ENCODE peak calls at places on chromosome 17, in eight cellular contexts. One of them, this sample, is unnamed.
A peak's percentile ranks its signal among the peaks of the same experiment; 100 is the strongest.

GRCh38 chr17:51751072-51751471 is 407.4 kb downstream of the CA10 start:
- DNase-seq in GM12878: no peak
- DNase-seq in right lobe of liver: no peak
- DNase-seq in neural progenitor cell: no peak
- DNase-seq in dorsolateral prefrontal cortex: no peak
- DNase-seq in lower lobe of right lung: no peak
- DNase-seq in osteoblast: no peak
- DNase-seq in prostate gland: no peak
- DNase-seq in this sample: no peak

GRCh38 chr17:2058521-2059124 is 3.7 kb downstream of the HIC1 start:
- DNase-seq in right lobe of liver: peak; percentile 88
- DNase-seq in neural progenitor cell: no peak
- DNase-seq in lower lobe of right lung: peak; percentile 91
- DNase-seq in GM12878: no peak
- DNase-seq in osteoblast: peak; percentile 93
- DNase-seq in prostate gland: no peak
- DNase-seq in dorsolateral prefrontal cortex: no peak
- DNase-seq in this sample: peak; percentile 96

GRCh38 chr17:927611-928461 is 51.7 kb downstream of the NXN start:
- DNase-seq in right lobe of liver: no peak
- DNase-seq in prostate gland: peak; percentile 83
- DNase-seq in dorsolateral prefrontal cortex: no peak
- DNase-seq in GM12878: no peak
- DNase-seq in neural progenitor cell: peak; percentile 75
- DNase-seq in osteoblast: peak; percentile 97
- DNase-seq in lower lobe of right lung: no peak
- DNase-seq in this sample: peak; percentile 87

GRCh38 chr17:55969577-55969976 is 183.7 kb upstream of the ANKFN1 start:
- DNase-seq in prostate gland: no peak
- DNase-seq in dorsolateral prefrontal cortex: no peak
- DNase-seq in right lobe of liver: no peak
- DNase-seq in neural progenitor cell: no peak
- DNase-seq in lower lobe of right lung: no peak
- DNase-seq in GM12878: no peak
- DNase-seq in osteoblast: no peak
- DNase-seq in this sample: no peak

GRCh38 chr17:31598921-31599571 is 207.6 kb downstream of the RAB11FIP4 start:
- DNase-seq in lower lobe of right lung: no peak
- DNase-seq in neural progenitor cell: no peak
- DNase-seq in prostate gland: no peak
- DNase-seq in dorsolateral prefrontal cortex: no peak
- DNase-seq in GM12878: no peak
- DNase-seq in osteoblast: peak; percentile 67
- DNase-seq in right lobe of liver: peak; percentile 49
- DNase-seq in this sample: no peak

GRCh38 chr17:47423406-47424295 is 99.9 kb downstream of the EFCAB13 start:
- DNase-seq in osteoblast: peak; percentile 85
- DNase-seq in prostate gland: peak; percentile 17
- DNase-seq in GM12878: no peak
- DNase-seq in right lobe of liver: peak; percentile 62
- DNase-seq in neural progenitor cell: peak; percentile 50
- DNase-seq in dorsolateral prefrontal cortex: no peak
- DNase-seq in lower lobe of right lung: peak; percentile 49
- DNase-seq in this sample: peak; percentile 87

GRCh38 chr17:50447870-50448573 is 20.7 kb downstream of the CHAD start:
- DNase-seq in right lobe of liver: no peak
- DNase-seq in dorsolateral prefrontal cortex: no peak
- DNase-seq in prostate gland: no peak
- DNase-seq in osteoblast: no peak
- DNase-seq in GM12878: no peak
- DNase-seq in lower lobe of right lung: peak; percentile 69
- DNase-seq in neural progenitor cell: no peak
- DNase-seq in this sample: no peak

GRCh38 chr17:7222093-7222971 is 2.6 kb downstream of the ACADVL start:
- DNase-seq in neural progenitor cell: no peak
- DNase-seq in dorsolateral prefrontal cortex: no peak
- DNase-seq in osteoblast: no peak
- DNase-seq in GM12878: no peak
- DNase-seq in right lobe of liver: no peak
- DNase-seq in lower lobe of right lung: no peak
- DNase-seq in prostate gland: no peak
- DNase-seq in this sample: no peak

GRCh38 chr17:57948555-57949420 is 6.4 kb downstream of the CUEDC1 start:
- DNase-seq in prostate gland: no peak
- DNase-seq in lower lobe of right lung: peak; percentile 46
- DNase-seq in GM12878: no peak
- DNase-seq in right lobe of liver: no peak
- DNase-seq in osteoblast: peak; percentile 97
- DNase-seq in neural progenitor cell: no peak
- DNase-seq in dorsolateral prefrontal cortex: no peak
- DNase-seq in this sample: peak; percentile 72

GRCh38 chr17:81166033-81166472 is at the start of gene AATK:
- DNase-seq in right lobe of liver: no peak
- DNase-seq in neural progenitor cell: no peak
- DNase-seq in osteoblast: no peak
- DNase-seq in GM12878: no peak
- DNase-seq in prostate gland: no peak
- DNase-seq in lower lobe of right lung: no peak
- DNase-seq in dorsolateral prefrontal cortex: no peak
- DNase-seq in this sample: no peak

GRCh38 chr17:285751-286422 is 66.7 kb downstream of the RPH3AL start:
- DNase-seq in right lobe of liver: peak; percentile 40
- DNase-seq in neural progenitor cell: no peak
- DNase-seq in GM12878: no peak
- DNase-seq in osteoblast: peak; percentile 53
- DNase-seq in lower lobe of right lung: peak; percentile 32
- DNase-seq in dorsolateral prefrontal cortex: peak; percentile 35
- DNase-seq in prostate gland: no peak
- DNase-seq in this sample: no peak

GRCh38 chr17:67585077-67585602 is 132.6 kb upstream of the NOL11 start:
- DNase-seq in right lobe of liver: no peak
- DNase-seq in osteoblast: no peak
- DNase-seq in lower lobe of right lung: no peak
- DNase-seq in neural progenitor cell: no peak
- DNase-seq in GM12878: no peak
- DNase-seq in prostate gland: no peak
- DNase-seq in dorsolateral prefrontal cortex: no peak
- DNase-seq in this sample: peak; percentile 27

GRCh38 chr17:36849871-36850348 is 87.4 kb upstream of the LHX1 start:
- DNase-seq in dorsolateral prefrontal cortex: no peak
- DNase-seq in GM12878: peak; percentile 49
- DNase-seq in lower lobe of right lung: no peak
- DNase-seq in neural progenitor cell: peak; percentile 40
- DNase-seq in prostate gland: no peak
- DNase-seq in right lobe of liver: no peak
- DNase-seq in osteoblast: no peak
- DNase-seq in this sample: peak; percentile 91

GRCh38 chr17:59851431-59852375 is 41.0 kb downstream of the TUBD1 start:
- DNase-seq in dorsolateral prefrontal cortex: no peak
- DNase-seq in right lobe of liver: no peak
- DNase-seq in osteoblast: peak; percentile 59
- DNase-seq in lower lobe of right lung: no peak
- DNase-seq in GM12878: no peak
- DNase-seq in prostate gland: peak; percentile 65
- DNase-seq in neural progenitor cell: no peak
- DNase-seq in this sample: no peak

GRCh38 chr17:76087531-76087930 is 8.5 kb downstream of the ZACN start:
- DNase-seq in prostate gland: no peak
- DNase-seq in dorsolateral prefrontal cortex: no peak
- DNase-seq in right lobe of liver: no peak
- DNase-seq in lower lobe of right lung: no peak
- DNase-seq in GM12878: no peak
- DNase-seq in osteoblast: peak; percentile 35
- DNase-seq in neural progenitor cell: no peak
- DNase-seq in this sample: no peak

GRCh38 chr17:888998-889401 is 90.6 kb downstream of the NXN start:
- DNase-seq in prostate gland: no peak
- DNase-seq in GM12878: peak; percentile 24
- DNase-seq in neural progenitor cell: no peak
- DNase-seq in right lobe of liver: no peak
- DNase-seq in dorsolateral prefrontal cortex: no peak
- DNase-seq in lower lobe of right lung: no peak
- DNase-seq in osteoblast: no peak
- DNase-seq in this sample: no peak

GRCh38 chr17:45160505-45161287 is 979 bp upstream of the HEXIM2 start:
- DNase-seq in prostate gland: peak; percentile 59
- DNase-seq in GM12878: no peak
- DNase-seq in neural progenitor cell: peak; percentile 95
- DNase-seq in osteoblast: peak; percentile 88
- DNase-seq in right lobe of liver: peak; percentile 79
- DNase-seq in dorsolateral prefrontal cortex: peak; percentile 76
- DNase-seq in lower lobe of right lung: peak; percentile 81
- DNase-seq in this sample: peak; percentile 98

GRCh38 chr17:28646039-28646754 is 1.2 kb upstream of the BLTP2 start:
- DNase-seq in GM12878: no peak
- DNase-seq in prostate gland: no peak
- DNase-seq in neural progenitor cell: no peak
- DNase-seq in lower lobe of right lung: no peak
- DNase-seq in dorsolateral prefrontal cortex: no peak
- DNase-seq in right lobe of liver: no peak
- DNase-seq in osteoblast: no peak
- DNase-seq in this sample: no peak

GRCh38 chr17:37361543-37361942 is 14.2 kb upstream of the C17orf78 start:
- DNase-seq in prostate gland: peak; percentile 65
- DNase-seq in right lobe of liver: no peak
- DNase-seq in neural progenitor cell: no peak
- DNase-seq in dorsolateral prefrontal cortex: no peak
- DNase-seq in osteoblast: peak; percentile 38
- DNase-seq in GM12878: no peak
- DNase-seq in lower lobe of right lung: no peak
- DNase-seq in this sample: no peak

GRCh38 chr17:40735016-40735415 is 20.1 kb downstream of the KRT25 start:
- DNase-seq in osteoblast: no peak
- DNase-seq in right lobe of liver: no peak
- DNase-seq in neural progenitor cell: no peak
- DNase-seq in prostate gland: no peak
- DNase-seq in dorsolateral prefrontal cortex: no peak
- DNase-seq in GM12878: no peak
- DNase-seq in lower lobe of right lung: no peak
- DNase-seq in this sample: no peak
- TF ChIP-seq CTCF in osteoblast: no peak
- TF ChIP-seq CTCF in right lobe of liver: no peak
- TF ChIP-seq CTCF in neural progenitor cell: no peak
- TF ChIP-seq CTCF in prostate gland: no peak
- TF ChIP-seq CTCF in dorsolateral prefrontal cortex: no peak
- TF ChIP-seq CTCF in GM12878: no peak
- TF ChIP-seq CTCF in lower lobe of right lung: no peak
- TF ChIP-seq CTCF in this sample: no peak

DNA sequence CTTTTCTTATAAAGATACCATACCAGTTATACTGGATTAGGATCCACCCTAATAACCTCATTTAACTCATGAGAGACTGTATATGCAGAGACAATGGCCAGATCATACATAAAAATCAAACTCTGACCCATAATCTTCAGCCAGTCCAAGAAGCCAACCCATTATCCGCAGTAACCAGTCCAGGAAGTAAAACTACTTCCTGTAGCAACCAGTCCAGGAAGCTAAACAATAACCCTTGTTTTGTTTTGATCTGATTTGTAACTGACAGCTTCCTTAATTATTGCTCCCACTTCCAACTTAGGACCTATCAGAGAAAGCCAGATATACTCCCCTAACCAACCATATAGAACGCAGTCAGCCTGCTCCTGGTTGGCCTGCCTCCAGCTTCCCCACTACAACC is 19.2 kb upstream of the SSTR2 start:
- DNase-seq in lower lobe of right lung: no peak
- DNase-seq in right lobe of liver: no peak
- DNase-seq in GM12878: no peak
- DNase-seq in dorsolateral prefrontal cortex: no peak
- DNase-seq in prostate gland: no peak
- DNase-seq in neural progenitor cell: no peak
- DNase-seq in osteoblast: no peak
- DNase-seq in this sample: no peak
- H3K27me3 ChIP-seq in lower lobe of right lung: peaks cover 11% of the 10 kb centered on the region
- H3K27me3 ChIP-seq in right lobe of liver: no peaks in the 10 kb centered on the region
- H3K27me3 ChIP-seq in GM12878: no peaks in the 10 kb centered on the region
- H3K27me3 ChIP-seq in dorsolateral prefrontal cortex: peaks cover under 1% of the 10 kb centered on the region
- H3K27me3 ChIP-seq in prostate gland: no peaks in the 10 kb centered on the region
- H3K27me3 ChIP-seq in neural progenitor cell: no peaks in the 10 kb centered on the region
- H3K27me3 ChIP-seq in osteoblast: peaks cover 5% of the 10 kb centered on the region
- H3K27me3 ChIP-seq in this sample: peaks cover 22% of the 10 kb centered on the region

DNA sequence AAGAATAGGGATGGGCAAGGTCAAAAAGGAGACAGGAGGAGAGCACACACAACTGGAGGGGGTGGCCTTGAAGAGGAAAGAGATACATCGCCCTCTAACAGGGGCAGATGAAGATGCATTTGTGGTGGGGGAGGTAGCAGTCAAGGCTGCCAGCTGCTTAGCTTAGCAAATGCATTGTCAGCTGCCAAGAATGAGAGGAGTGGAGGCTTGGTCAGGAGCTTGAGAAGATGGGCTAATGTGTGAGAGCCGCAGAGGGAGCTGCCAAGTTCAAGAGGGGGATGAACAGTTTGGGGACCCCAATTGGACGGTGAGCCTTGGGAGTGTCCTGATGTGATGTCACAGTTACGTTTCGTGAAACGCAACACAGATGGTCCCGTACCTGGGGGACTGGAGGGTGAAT is 28.9 kb upstream of the GNA13 start:
- DNase-seq in dorsolateral prefrontal cortex: no peak
- DNase-seq in osteoblast: peak; percentile 31
- DNase-seq in neural progenitor cell: no peak
- DNase-seq in GM12878: no peak
- DNase-seq in lower lobe of right lung: no peak
- DNase-seq in right lobe of liver: no peak
- DNase-seq in prostate gland: no peak
- DNase-seq in this sample: peak; percentile 74
- TF ChIP-seq CTCF in dorsolateral prefrontal cortex: no peak
- TF ChIP-seq CTCF in osteoblast: no peak
- TF ChIP-seq CTCF in neural progenitor cell: no peak
- TF ChIP-seq CTCF in GM12878: no peak
- TF ChIP-seq CTCF in lower lobe of right lung: no peak
- TF ChIP-seq CTCF in right lobe of liver: no peak
- TF ChIP-seq CTCF in prostate gland: no peak
- TF ChIP-seq CTCF in this sample: peak; percentile 15

DNA sequence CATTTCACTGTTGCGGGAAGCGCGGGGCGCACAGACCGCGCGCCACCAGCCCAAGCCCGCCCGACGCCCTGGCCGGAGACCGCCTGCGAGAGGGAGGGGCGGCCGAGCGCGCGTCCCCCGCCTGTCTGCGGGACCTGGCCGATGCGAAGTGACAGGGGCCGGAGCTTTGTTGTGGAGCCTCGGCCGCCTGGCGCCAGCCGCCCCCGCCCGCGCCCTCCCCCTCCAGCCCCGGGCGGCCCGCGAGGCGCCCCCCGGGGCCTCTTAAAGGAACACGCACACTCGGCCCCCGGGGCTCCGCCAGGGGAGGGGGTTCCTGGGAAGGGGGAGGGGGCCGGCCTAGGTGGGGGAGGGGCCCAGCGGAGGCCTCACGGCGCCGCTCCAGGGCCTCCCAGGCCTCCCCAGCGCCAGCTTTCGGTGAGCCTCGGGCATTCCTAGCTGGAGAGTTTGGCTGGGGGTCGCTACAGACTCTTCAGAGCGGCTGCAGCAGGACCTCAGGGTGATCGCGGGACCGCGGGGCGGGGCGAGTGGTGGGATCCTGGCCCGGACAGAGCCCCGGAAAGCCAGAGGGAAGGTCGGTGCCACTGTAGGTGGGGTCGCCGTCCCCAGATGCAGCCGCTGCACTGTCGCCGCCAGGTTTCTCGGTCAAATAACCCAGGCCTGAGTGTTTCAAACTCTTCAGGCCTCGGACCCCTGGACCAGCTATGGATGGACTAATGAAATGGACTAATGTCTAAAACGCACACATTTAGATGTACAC is 2.4 kb upstream of the TBX2 start:
- DNase-seq in prostate gland: no peak
- DNase-seq in GM12878: no peak
- DNase-seq in right lobe of liver: no peak
- DNase-seq in neural progenitor cell: peak; percentile 82
- DNase-seq in osteoblast: peak; percentile 96
- DNase-seq in dorsolateral prefrontal cortex: no peak
- DNase-seq in lower lobe of right lung: peak; percentile 46
- DNase-seq in this sample: peak; percentile 88
- H3K27me3 ChIP-seq in prostate gland: peaks cover 5% of the 10 kb centered on the region
- H3K27me3 ChIP-seq in GM12878: peaks cover 29% of the 10 kb centered on the region
- H3K27me3 ChIP-seq in right lobe of liver: no peaks in the 10 kb centered on the region
- H3K27me3 ChIP-seq in neural progenitor cell: peaks cover 99% of the 10 kb centered on the region
- H3K27me3 ChIP-seq in osteoblast: no peaks in the 10 kb centered on the region
- H3K27me3 ChIP-seq in dorsolateral prefrontal cortex: peaks cover 20% of the 10 kb centered on the region
- H3K27me3 ChIP-seq in lower lobe of right lung: peaks cover 64% of the 10 kb centered on the region
- H3K27me3 ChIP-seq in this sample: peaks cover 92% of the 10 kb centered on the region

This sample was measured in endodermal cell.